ENCODE peak calls at places on chromosomes 16 and 17, in five cellular contexts. X is left ventricle myocardium inferior, O is GM23338, Q is ascending aorta, L is dorsolateral prefrontal cortex. K is an unnamed sample.

GRCh38 chr17:28372203-28372944 is 880 bp downstream of the SARM1 start:
- DNase-seq in X (peak), O (peak), Q (no peak), L (no peak), K (peak)

GRCh38 chr17:30382345-30382744 is 3.6 kb downstream of the CPD start:
- DNase-seq in X (no peak), O (no peak), Q (no peak), L (no peak), K (no peak)

GRCh38 chr17:75459590-75460267 is 3.3 kb downstream of the TMEM94 start:
- DNase-seq in X (no peak), O (no peak), Q (no peak), L (no peak), K (peak)

GRCh38 chr16:30958164-30959083 is 870 bp downstream of the SETD1A start:
- DNase-seq in X (peak), O (peak), Q (no peak), L (no peak), K (peak)

GRCh38 chr16:50261707-50262235 is 4.6 kb upstream of the ADCY7 start:
- DNase-seq in X (no peak), O (no peak), Q (no peak), L (no peak), K (no peak)

GRCh38 chr16:73268311-73268997 is 220.5 kb upstream of the ZFHX3 start:
- DNase-seq in X (no peak), O (peak), Q (no peak), L (peak), K (no peak)

GRCh38 chr17:65345261-65346060 is 208.3 kb downstream of the RGS9 start:
- DNase-seq in X (no peak), O (no peak), Q (no peak), L (no peak), K (no peak)

GRCh38 chr16:49834496-49835009 is 21.4 kb downstream of the ZNF423 start:
- DNase-seq in X (peak), O (peak), Q (peak), L (peak), K (peak)

GRCh38 chr16:82700541-82701240 is 73.9 kb downstream of the CDH13 start:
- DNase-seq in X (no peak), O (no peak), Q (no peak), L (no peak), K (no peak)

GRCh38 chr16:88691924-88692560 is 5.7 kb upstream of the SNAI3 start:
- DNase-seq in X (no peak), O (no peak), Q (no peak), L (no peak), K (peak)

GRCh38 chr16:73050115-73051099 is 2.5 kb upstream of the ZFHX3 start:
- DNase-seq in X (no peak), O (no peak), Q (no peak), L (no peak), K (no peak)

GRCh38 chr17:14545156-14545906 is 244.4 kb downstream of the HS3ST3B1 start:
- DNase-seq in X (no peak), O (no peak), Q (no peak), L (no peak), K (no peak)

GRCh38 chr17:39699818-39700147 is at the start of gene ERBB2:
- DNase-seq in X (peak), O (peak), Q (no peak), L (no peak), K (no peak)

GRCh38 chr16:54178491-54178976 is 108.1 kb downstream of the IRX3 start:
- DNase-seq in X (no peak), O (no peak), Q (no peak), L (no peak), K (no peak)

GRCh38 chr17:19703106-19703775 is 13.1 kb downstream of the SLC47A2 start:
- DNase-seq in X (no peak), O (no peak), Q (no peak), L (no peak), K (no peak)

GRCh38 chr16:70576431-70577255 is 53.0 kb downstream of the SF3B3 start:
- DNase-seq in X (no peak), O (peak), Q (no peak), L (no peak), K (no peak)

GRCh38 chr16:22754577-22754976 is 59.4 kb upstream of the HS3ST2 start:
- DNase-seq in X (no peak), O (no peak), Q (no peak), L (no peak), K (no peak)

GRCh38 chr16:53546988-53547391 is 44.0 kb upstream of the AKTIP start:
- DNase-seq in X (no peak), O (peak), Q (no peak), L (no peak), K (no peak)

GRCh38 chr16:19555938-19556778 is 655 bp downstream of the VPS35L start:
- DNase-seq in X (no peak), O (peak), Q (no peak), L (no peak), K (no peak)

GRCh38 chr16:79451196-79451816 is 149.2 kb downstream of the MAF start:
- DNase-seq in X (no peak), O (no peak), Q (no peak), L (no peak), K (no peak)

GRCh38 chr16:53068423-53068833 is 13.6 kb downstream of the CHD9 start:
- DNase-seq in X (no peak), O (no peak), Q (no peak), L (no peak), K (no peak)

GRCh38 chr16:28984619-28985135 is at the start of gene LAT:
- DNase-seq in X (no peak), O (no peak), Q (no peak), L (no peak), K (no peak)

GRCh38 chr16:26524831-26525230 is 541.9 kb upstream of the C16orf82 start:
- DNase-seq in X (no peak), O (no peak), Q (no peak), L (no peak), K (no peak)

GRCh38 chr16:17224350-17224749 is 246.4 kb downstream of the XYLT1 start:
- DNase-seq in X (no peak), O (no peak), Q (no peak), L (no peak), K (no peak)

GRCh38 chr17:65531508-65532431 is 29.7 kb downstream of the AXIN2 start:
- DNase-seq in X (peak), O (peak), Q (no peak), L (no peak), K (no peak)

GRCh38 chr16:12898556-12898955 is 2.8 kb upstream of the SHISA9 start:
- DNase-seq in X (no peak), O (peak), Q (no peak), L (no peak), K (no peak)

GRCh38 chr17:43634681-43635125 is 27.0 kb downstream of the MEOX1 start:
- DNase-seq in X (peak), O (no peak), Q (no peak), L (no peak), K (no peak)

GRCh38 chr16:3256876-3257465 is 538 bp upstream of the MEFV start:
- DNase-seq in X (no peak), O (no peak), Q (no peak), L (no peak), K (no peak)

GRCh38 chr16:56192971-56193936 is 2.0 kb downstream of the GNAO1 start:
- DNase-seq in X (no peak), O (peak), Q (no peak), L (no peak), K (no peak)

GRCh38 chr17:50514936-50515702 is 6.9 kb downstream of the MYCBPAP start:
- DNase-seq in X (peak), O (peak), Q (no peak), L (no peak), K (no peak)

GRCh38 chr17:62615503-62615902 is 12.0 kb upstream of the MRC2 start:
- DNase-seq in X (no peak), O (no peak), Q (no peak), L (no peak), K (no peak)

GRCh38 chr17:17191346-17191792 is 14.8 kb downstream of the PLD6 start:
- DNase-seq in X (peak), O (no peak), Q (no peak), L (no peak), K (no peak)
- H3K27ac ChIP-seq in X (peak), O (no peak), Q (peak), L (peak), K (no peak)

GRCh38 chr17:17050346-17051345 is 8.4 kb downstream of the MPRIP start:
- DNase-seq in X (no peak), O (no peak), Q (no peak), L (no peak), K (no peak)
- H3K27ac ChIP-seq in X (peak), O (no peak), Q (no peak), L (no peak), K (no peak)

GRCh38 chr16:84548508-84548907 is 44.0 kb upstream of the MEAK7 start:
- DNase-seq in X (no peak), O (no peak), Q (no peak), L (no peak), K (no peak)
- H3K27ac ChIP-seq in X (peak), O (peak), Q (no peak), L (peak), K (no peak)

DNA sequence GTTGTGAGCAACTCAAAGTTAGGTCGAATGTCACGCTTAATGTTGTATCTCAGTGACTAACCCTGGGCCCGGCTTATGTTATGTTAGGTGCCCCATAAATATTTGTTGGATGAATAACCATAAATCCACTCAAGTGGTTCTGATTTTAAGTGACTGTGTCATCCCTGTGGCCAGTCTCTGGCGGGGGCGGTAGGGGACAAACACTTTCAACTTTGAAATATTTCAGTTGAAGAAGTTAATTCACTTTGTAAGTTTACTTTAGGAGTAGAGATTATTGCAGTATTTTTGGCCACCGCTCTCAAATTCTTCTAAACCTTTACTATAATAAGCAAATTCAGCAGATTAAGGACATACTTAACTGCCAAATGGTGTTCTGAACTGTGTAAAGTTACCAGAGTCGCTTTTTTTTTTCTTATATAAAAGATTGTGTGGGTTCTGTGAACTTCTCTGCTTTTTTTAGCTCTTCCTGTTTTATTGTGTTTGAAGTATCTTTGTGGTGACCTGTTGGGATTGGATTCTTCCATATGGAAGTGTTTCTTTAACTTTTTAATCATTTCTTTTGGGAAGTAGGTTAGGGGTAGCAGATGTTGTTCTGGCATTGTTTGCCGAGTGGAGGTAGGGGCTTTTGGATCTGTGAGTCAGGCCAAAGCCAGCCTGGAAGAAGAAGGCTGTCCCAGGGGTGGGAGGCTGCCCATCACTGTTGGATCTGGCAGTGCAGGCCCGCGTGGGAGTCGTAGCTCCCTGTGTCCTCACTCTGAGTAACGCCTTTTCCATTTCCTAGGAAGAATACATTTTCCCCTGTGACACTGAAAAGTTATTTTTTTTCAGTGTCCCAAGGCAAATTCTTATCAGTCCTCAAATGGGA is 61.4 kb upstream of the TBX2 start:
- DNase-seq in X (no peak), O (no peak), Q (no peak), L (peak), K (no peak)
- H3K27ac ChIP-seq in X (peak), O (no peak), Q (peak), L (peak), K (no peak)

GRCh38 chr16:13956635-13957196 is 36.8 kb downstream of the ERCC4 start:
- DNase-seq in X (no peak), O (no peak), Q (no peak), L (no peak), K (no peak)
- H3K27ac ChIP-seq in X (peak), O (no peak), Q (peak), L (peak), K (no peak)

DNA sequence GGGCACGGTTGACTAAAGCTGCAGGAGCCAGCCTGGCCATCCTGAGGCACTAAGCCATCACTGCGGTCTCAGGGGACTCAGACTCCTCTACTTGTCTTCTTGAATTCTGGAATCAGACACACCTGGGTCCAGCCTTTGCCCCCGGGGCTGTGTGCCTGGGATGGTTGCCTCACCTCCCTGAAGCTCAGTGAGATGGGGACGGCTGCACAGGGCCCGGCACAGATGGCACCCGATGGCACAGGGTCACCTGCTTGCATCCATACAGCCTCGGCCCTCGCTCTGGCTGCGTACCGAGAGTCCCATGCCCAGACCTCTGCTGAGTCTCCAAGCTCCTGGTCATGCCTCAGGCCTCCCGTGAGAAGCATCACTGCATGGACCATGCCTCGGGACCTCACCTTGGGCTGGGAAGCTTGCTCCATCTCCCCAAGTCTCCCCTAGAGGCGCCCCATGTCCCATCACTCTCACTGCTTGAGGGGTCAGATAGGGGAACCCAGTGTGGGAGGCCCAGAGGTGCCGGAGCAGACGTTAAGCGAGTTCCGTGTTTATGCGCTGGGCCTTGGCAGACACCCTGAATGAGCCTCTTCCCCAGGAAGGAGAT is 316.3 kb downstream of the SEC14L1 start:
- DNase-seq in X (no peak), O (no peak), Q (no peak), L (no peak), K (no peak)
- H3K27ac ChIP-seq in X (peak), O (no peak), Q (no peak), L (peak), K (no peak)

GRCh38 chr17:42363231-42363630 is 25.0 kb downstream of the STAT3 start:
- DNase-seq in X (no peak), O (no peak), Q (no peak), L (no peak), K (no peak)
- H3K27ac ChIP-seq in X (peak), O (no peak), Q (peak), L (no peak), K (no peak)

GRCh38 chr17:80622170-80622466 is 77.5 kb downstream of the RPTOR start:
- DNase-seq in X (no peak), O (no peak), Q (no peak), L (no peak), K (no peak)

GRCh38 chr17:80621335-80622169 is 76.9 kb downstream of the RPTOR start:
- DNase-seq in X (no peak), O (no peak), Q (no peak), L (no peak), K (no peak)

GRCh38 chr17:80629298-80630028 is 84.8 kb downstream of the RPTOR start:
- DNase-seq in X (no peak), O (no peak), Q (no peak), L (no peak), K (no peak)

GRCh38 chr17:80624864-80625263 is 80.2 kb downstream of the RPTOR start:
- DNase-seq in X (no peak), O (no peak), Q (no peak), L (no peak), K (no peak)

GRCh38 chr17:80625627-80626026 is 81.0 kb downstream of the RPTOR start:
- DNase-seq in X (no peak), O (no peak), Q (no peak), L (no peak), K (no peak)
- H3K27ac ChIP-seq in X (no peak), O (no peak), Q (no peak), L (no peak), K (no peak)

DNA sequence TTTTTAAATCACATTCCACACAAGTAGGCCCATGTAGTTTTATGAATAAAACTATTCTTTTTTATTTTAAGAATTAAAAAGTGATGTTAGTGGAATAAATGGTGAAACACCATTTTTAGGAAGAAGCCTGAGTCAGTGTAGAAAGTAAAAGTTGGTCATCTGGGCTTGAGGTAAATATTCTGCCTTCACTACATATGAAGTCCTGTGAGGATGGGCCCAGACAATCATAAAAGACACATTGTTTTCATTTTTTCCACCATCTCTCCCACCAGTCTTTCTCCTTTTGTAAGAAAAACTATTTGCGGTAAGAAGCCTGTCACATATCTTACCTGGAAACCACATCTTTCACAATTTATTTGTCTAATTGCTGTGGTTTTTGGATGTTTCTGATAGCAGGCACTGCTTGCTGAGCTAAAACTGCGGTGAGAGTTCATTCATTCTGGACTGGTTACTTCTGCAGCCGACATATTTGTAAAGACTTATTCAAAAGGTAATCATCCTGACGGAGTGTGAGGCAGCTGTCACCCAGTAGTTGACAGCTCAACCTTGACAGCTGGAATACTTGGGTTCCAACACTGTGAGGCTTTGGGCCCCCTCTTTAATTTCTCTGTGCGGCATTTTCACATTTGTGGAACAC is 10.6 kb upstream of the RFFL start:
- DNase-seq in X (no peak), O (no peak), Q (no peak), L (no peak), K (no peak)
- H3K27ac ChIP-seq in X (no peak), O (no peak), Q (no peak), L (peak), K (peak)

GRCh38 chr16:77662241-77662640 is 60.1 kb upstream of the NUDT7 start:
- DNase-seq in X (no peak), O (no peak), Q (no peak), L (no peak), K (no peak)
- H3K27ac ChIP-seq in X (no peak), O (no peak), Q (no peak), L (no peak), K (no peak)

K was measured in substantia nigra.